ENCODE peak calls at places on chromosomes 5 and 9, in seven cellular contexts. One of them, this sample, is unnamed.

GRCh38 chr9:98347642-98348041 is 92.2 kb upstream of the TBC1D2 start:
- DNase-seq in neural progenitor cell: no peak
- DNase-seq in GM12878: no peak
- DNase-seq in adipocyte: no peak
- DNase-seq in H9: no peak
- DNase-seq in HCT116: no peak
- DNase-seq in trophoblast cell: no peak
- DNase-seq in this sample: no peak

GRCh38 chr5:32713396-32714381 is 2.6 kb downstream of the NPR3 start:
- DNase-seq in adipocyte: peak
- DNase-seq in trophoblast cell: no peak
- DNase-seq in GM12878: no peak
- DNase-seq in H9: peak
- DNase-seq in neural progenitor cell: peak
- DNase-seq in HCT116: no peak
- DNase-seq in this sample: peak

GRCh38 chr5:151040211-151040747 is 19.9 kb downstream of the GPX3 start:
- DNase-seq in adipocyte: no peak
- DNase-seq in neural progenitor cell: no peak
- DNase-seq in trophoblast cell: peak
- DNase-seq in H9: no peak
- DNase-seq in GM12878: no peak
- DNase-seq in HCT116: peak
- DNase-seq in this sample: peak

GRCh38 chr5:170757182-170757601 is 26.3 kb upstream of the GABRP start:
- DNase-seq in adipocyte: peak
- DNase-seq in neural progenitor cell: no peak
- DNase-seq in HCT116: no peak
- DNase-seq in GM12878: peak
- DNase-seq in trophoblast cell: peak
- DNase-seq in H9: no peak
- DNase-seq in this sample: no peak

GRCh38 chr5:15787676-15788075 is 287.7 kb downstream of the FBXL7 start:
- DNase-seq in trophoblast cell: no peak
- DNase-seq in neural progenitor cell: no peak
- DNase-seq in H9: no peak
- DNase-seq in GM12878: no peak
- DNase-seq in HCT116: no peak
- DNase-seq in adipocyte: peak
- DNase-seq in this sample: no peak

GRCh38 chr9:114035845-114036785 is 42.0 kb downstream of the AMBP start:
- DNase-seq in H9: peak
- DNase-seq in adipocyte: no peak
- DNase-seq in trophoblast cell: no peak
- DNase-seq in HCT116: no peak
- DNase-seq in neural progenitor cell: no peak
- DNase-seq in GM12878: no peak
- DNase-seq in this sample: no peak

GRCh38 chr5:126449751-126450271 is 26.6 kb downstream of the GRAMD2B start:
- DNase-seq in adipocyte: peak
- DNase-seq in trophoblast cell: no peak
- DNase-seq in GM12878: peak
- DNase-seq in neural progenitor cell: no peak
- DNase-seq in HCT116: no peak
- DNase-seq in H9: no peak
- DNase-seq in this sample: no peak

GRCh38 chr5:158435161-158435616 is 576.2 kb upstream of the CLINT1 start:
- DNase-seq in GM12878: peak
- DNase-seq in trophoblast cell: no peak
- DNase-seq in HCT116: no peak
- DNase-seq in adipocyte: no peak
- DNase-seq in neural progenitor cell: no peak
- DNase-seq in H9: no peak
- DNase-seq in this sample: no peak

GRCh38 chr9:101635473-101635872 is 40.7 kb upstream of the PPP3R2 start:
- DNase-seq in neural progenitor cell: no peak
- DNase-seq in HCT116: no peak
- DNase-seq in adipocyte: no peak
- DNase-seq in trophoblast cell: no peak
- DNase-seq in H9: no peak
- DNase-seq in GM12878: no peak
- DNase-seq in this sample: no peak

GRCh38 chr5:96408276-96408777 is 24.7 kb downstream of the PCSK1 start:
- DNase-seq in HCT116: no peak
- DNase-seq in trophoblast cell: no peak
- DNase-seq in adipocyte: peak
- DNase-seq in neural progenitor cell: no peak
- DNase-seq in GM12878: no peak
- DNase-seq in H9: no peak
- DNase-seq in this sample: no peak

GRCh38 chr5:39826051-39826450 is 401.3 kb upstream of the DAB2 start:
- DNase-seq in HCT116: no peak
- DNase-seq in H9: no peak
- DNase-seq in trophoblast cell: no peak
- DNase-seq in adipocyte: no peak
- DNase-seq in GM12878: no peak
- DNase-seq in neural progenitor cell: no peak
- DNase-seq in this sample: no peak

GRCh38 chr5:140116716-140117115 is 2.8 kb downstream of the PURA start:
- DNase-seq in neural progenitor cell: no peak
- DNase-seq in trophoblast cell: no peak
- DNase-seq in HCT116: no peak
- DNase-seq in GM12878: no peak
- DNase-seq in adipocyte: no peak
- DNase-seq in H9: no peak
- DNase-seq in this sample: no peak

GRCh38 chr5:153565822-153566221 is 75.4 kb downstream of the GRIA1 start:
- DNase-seq in GM12878: no peak
- DNase-seq in adipocyte: peak
- DNase-seq in trophoblast cell: no peak
- DNase-seq in neural progenitor cell: no peak
- DNase-seq in H9: no peak
- DNase-seq in HCT116: no peak
- DNase-seq in this sample: no peak

GRCh38 chr9:134325096-134325812 is 1.0 kb upstream of the RXRA start:
- DNase-seq in adipocyte: peak
- DNase-seq in GM12878: no peak
- DNase-seq in trophoblast cell: peak
- DNase-seq in neural progenitor cell: peak
- DNase-seq in H9: no peak
- DNase-seq in HCT116: no peak
- DNase-seq in this sample: peak

GRCh38 chr5:145811834-145812625 is 23.1 kb downstream of the PRELID2 start:
- DNase-seq in neural progenitor cell: peak
- DNase-seq in GM12878: no peak
- DNase-seq in HCT116: no peak
- DNase-seq in trophoblast cell: no peak
- DNase-seq in adipocyte: peak
- DNase-seq in H9: no peak
- DNase-seq in this sample: no peak

GRCh38 chr5:126460977-126461376 is 37.8 kb downstream of the GRAMD2B start:
- DNase-seq in H9: no peak
- DNase-seq in HCT116: no peak
- DNase-seq in adipocyte: no peak
- DNase-seq in trophoblast cell: no peak
- DNase-seq in GM12878: no peak
- DNase-seq in neural progenitor cell: no peak
- DNase-seq in this sample: no peak

GRCh38 chr5:61467766-61468482 is 135.9 kb downstream of the ZSWIM6 start:
- DNase-seq in HCT116: no peak
- DNase-seq in neural progenitor cell: peak
- DNase-seq in adipocyte: peak
- DNase-seq in H9: no peak
- DNase-seq in trophoblast cell: no peak
- DNase-seq in GM12878: no peak
- DNase-seq in this sample: no peak

GRCh38 chr9:129717991-129718390 is 34.9 kb downstream of the PTGES start:
- DNase-seq in HCT116: no peak
- DNase-seq in trophoblast cell: no peak
- DNase-seq in H9: no peak
- DNase-seq in neural progenitor cell: no peak
- DNase-seq in GM12878: no peak
- DNase-seq in adipocyte: no peak
- DNase-seq in this sample: no peak

GRCh38 chr5:64690104-64690416 is 243 bp upstream of the SHISAL2B start:
- DNase-seq in GM12878: no peak
- DNase-seq in neural progenitor cell: no peak
- DNase-seq in H9: no peak
- DNase-seq in HCT116: no peak
- DNase-seq in trophoblast cell: no peak
- DNase-seq in adipocyte: no peak
- DNase-seq in this sample: no peak

GRCh38 chr9:86041331-86041741 is 58.0 kb downstream of the GOLM1 start:
- DNase-seq in H9: no peak
- DNase-seq in HCT116: no peak
- DNase-seq in GM12878: no peak
- DNase-seq in neural progenitor cell: no peak
- DNase-seq in trophoblast cell: no peak
- DNase-seq in adipocyte: no peak
- DNase-seq in this sample: no peak

GRCh38 chr5:174737335-174737734 is 13.0 kb downstream of the MSX2 start:
- DNase-seq in neural progenitor cell: no peak
- DNase-seq in HCT116: no peak
- DNase-seq in adipocyte: no peak
- DNase-seq in H9: no peak
- DNase-seq in GM12878: no peak
- DNase-seq in trophoblast cell: no peak
- DNase-seq in this sample: no peak

GRCh38 chr5:10913181-10913810 is 152.3 kb upstream of the DAP start:
- DNase-seq in adipocyte: no peak
- DNase-seq in HCT116: no peak
- DNase-seq in H9: no peak
- DNase-seq in neural progenitor cell: no peak
- DNase-seq in GM12878: no peak
- DNase-seq in trophoblast cell: no peak
- DNase-seq in this sample: no peak

DNA sequence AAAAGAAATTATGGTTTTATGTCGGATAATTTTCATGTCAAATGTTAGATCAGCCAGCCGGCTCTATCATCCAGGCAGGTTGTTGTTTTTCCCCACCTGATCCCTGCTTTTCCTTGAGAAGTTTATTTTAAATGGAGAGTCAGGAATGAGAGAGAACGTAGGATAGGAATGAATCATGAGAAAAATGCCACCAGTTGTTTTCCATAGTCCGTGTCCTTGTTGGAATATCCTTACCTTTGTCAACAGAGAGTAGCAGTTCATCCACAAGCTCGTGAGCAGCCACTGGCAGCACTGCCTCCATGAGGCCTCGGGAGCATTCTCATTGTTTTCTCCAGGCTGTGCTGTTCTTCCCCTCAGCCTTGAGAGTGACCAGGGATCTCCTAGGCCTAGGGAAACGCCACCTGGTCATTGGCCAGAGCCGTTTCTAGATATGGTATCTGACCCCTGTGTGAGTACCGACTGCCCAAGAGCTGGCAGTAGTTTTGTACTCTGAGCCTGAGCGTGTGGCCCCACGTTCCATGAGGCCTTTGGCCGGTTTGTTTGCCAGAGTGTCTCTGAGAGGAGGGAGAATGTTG is 293.3 kb downstream of the FANCC start:
- DNase-seq in HCT116: no peak
- DNase-seq in H9: peak
- DNase-seq in GM12878: no peak
- DNase-seq in adipocyte: no peak
- DNase-seq in trophoblast cell: no peak
- DNase-seq in neural progenitor cell: peak
- DNase-seq in this sample: peak
- H3K9ac ChIP-seq in HCT116: peak
- H3K9ac ChIP-seq in H9: no peak
- H3K9ac ChIP-seq in GM12878: no peak
- H3K9ac ChIP-seq in adipocyte: peak
- H3K9ac ChIP-seq in trophoblast cell: no peak
- H3K9ac ChIP-seq in neural progenitor cell: no peak
- H3K9ac ChIP-seq in this sample: peak

GRCh38 chr9:80410106-80410505 is 838.3 kb downstream of the TLE4 start:
- DNase-seq in GM12878: no peak
- DNase-seq in adipocyte: peak
- DNase-seq in trophoblast cell: no peak
- DNase-seq in HCT116: no peak
- DNase-seq in neural progenitor cell: peak
- DNase-seq in H9: peak
- DNase-seq in this sample: no peak
- H3K9ac ChIP-seq in GM12878: no peak
- H3K9ac ChIP-seq in adipocyte: no peak
- H3K9ac ChIP-seq in trophoblast cell: no peak
- H3K9ac ChIP-seq in HCT116: no peak
- H3K9ac ChIP-seq in neural progenitor cell: no peak
- H3K9ac ChIP-seq in H9: no peak
- H3K9ac ChIP-seq in this sample: no peak

GRCh38 chr9:136131629-136132499 is 13.2 kb upstream of the TMEM250 start:
- DNase-seq in HCT116: no peak
- DNase-seq in trophoblast cell: no peak
- DNase-seq in neural progenitor cell: no peak
- DNase-seq in adipocyte: no peak
- DNase-seq in GM12878: no peak
- DNase-seq in H9: no peak
- DNase-seq in this sample: no peak

GRCh38 chr9:136132500-136133050 is 13.9 kb upstream of the TMEM250 start:
- DNase-seq in GM12878: no peak
- DNase-seq in adipocyte: no peak
- DNase-seq in neural progenitor cell: no peak
- DNase-seq in trophoblast cell: no peak
- DNase-seq in H9: no peak
- DNase-seq in HCT116: no peak
- DNase-seq in this sample: no peak

GRCh38 chr9:136135326-136136126 is 16.9 kb upstream of the TMEM250 start:
- DNase-seq in H9: no peak
- DNase-seq in GM12878: no peak
- DNase-seq in neural progenitor cell: no peak
- DNase-seq in trophoblast cell: no peak
- DNase-seq in HCT116: no peak
- DNase-seq in adipocyte: no peak
- DNase-seq in this sample: no peak

GRCh38 chr9:136133959-136134484 is 15.3 kb upstream of the TMEM250 start:
- DNase-seq in H9: no peak
- DNase-seq in trophoblast cell: no peak
- DNase-seq in neural progenitor cell: no peak
- DNase-seq in HCT116: no peak
- DNase-seq in GM12878: no peak
- DNase-seq in adipocyte: no peak
- DNase-seq in this sample: no peak

GRCh38 chr9:136133191-136133958 is 14.7 kb upstream of the TMEM250 start:
- DNase-seq in H9: peak
- DNase-seq in neural progenitor cell: peak
- DNase-seq in GM12878: no peak
- DNase-seq in HCT116: no peak
- DNase-seq in adipocyte: peak
- DNase-seq in trophoblast cell: no peak
- DNase-seq in this sample: no peak
- H3K9ac ChIP-seq in H9: no peak
- H3K9ac ChIP-seq in neural progenitor cell: no peak
- H3K9ac ChIP-seq in GM12878: no peak
- H3K9ac ChIP-seq in HCT116: no peak
- H3K9ac ChIP-seq in adipocyte: no peak
- H3K9ac ChIP-seq in trophoblast cell: no peak
- H3K9ac ChIP-seq in this sample: no peak

DNA sequence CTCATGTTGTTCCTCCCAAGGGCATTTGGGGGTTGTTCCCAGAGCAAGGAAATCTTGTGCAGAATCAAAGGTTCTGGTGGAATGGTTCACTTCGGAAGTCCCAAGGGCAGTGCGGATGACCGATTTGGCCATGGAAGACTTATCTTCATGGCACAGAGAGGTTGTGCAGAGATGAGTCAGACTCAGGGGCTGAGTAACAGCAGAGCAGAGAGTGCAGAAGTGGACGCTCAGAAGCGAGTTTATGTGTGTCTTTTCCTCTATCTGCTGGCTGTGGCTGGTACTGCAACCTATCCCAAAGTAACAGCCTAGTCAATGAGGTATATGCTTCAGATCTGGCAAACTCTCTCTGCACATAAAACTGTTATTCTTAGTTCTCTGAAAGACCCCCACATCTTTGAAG is 118.1 kb downstream of the DPYSL3 start:
- DNase-seq in HCT116: peak
- DNase-seq in neural progenitor cell: peak
- DNase-seq in H9: no peak
- DNase-seq in adipocyte: peak
- DNase-seq in GM12878: no peak
- DNase-seq in trophoblast cell: peak
- DNase-seq in this sample: no peak
- H3K9ac ChIP-seq in HCT116: no peak
- H3K9ac ChIP-seq in neural progenitor cell: no peak
- H3K9ac ChIP-seq in H9: no peak
- H3K9ac ChIP-seq in adipocyte: peak
- H3K9ac ChIP-seq in GM12878: no peak
- H3K9ac ChIP-seq in trophoblast cell: no peak
- H3K9ac ChIP-seq in this sample: no peak